ENCODE peak calls at places on chromosomes 13 and 19, in four cellular contexts. One of them, this sample, is unnamed.

GRCh38 chr19:4210166-4210731 is 19.1 kb upstream of the EBI3 start:
- DNase-seq in coronary artery: no peak
- DNase-seq in BJ: no peak
- DNase-seq in fibroblast of pulmonary artery: no peak
- DNase-seq in this sample: no peak

GRCh38 chr19:11832253-11832912 is 16.1 kb upstream of the ZNF439 start:
- DNase-seq in coronary artery: no peak
- DNase-seq in BJ: no peak
- DNase-seq in fibroblast of pulmonary artery: no peak
- DNase-seq in this sample: no peak

GRCh38 chr13:99687728-99688397 is 186.6 kb downstream of the TM9SF2 start:
- DNase-seq in coronary artery: no peak
- DNase-seq in BJ: no peak
- DNase-seq in fibroblast of pulmonary artery: no peak
- DNase-seq in this sample: no peak

GRCh38 chr19:16252459-16253205 is 54.9 kb downstream of the AP1M1 start:
- DNase-seq in coronary artery: no peak
- DNase-seq in BJ: no peak
- DNase-seq in fibroblast of pulmonary artery: no peak
- DNase-seq in this sample: no peak

GRCh38 chr19:44738603-44739585 is 9.6 kb upstream of the BCL3 start:
- DNase-seq in coronary artery: no peak
- DNase-seq in BJ: no peak
- DNase-seq in fibroblast of pulmonary artery: no peak
- DNase-seq in this sample: no peak

GRCh38 chr19:14563989-14564650 is 7.7 kb downstream of the NDUFB7 start:
- DNase-seq in coronary artery: no peak
- DNase-seq in BJ: no peak
- DNase-seq in fibroblast of pulmonary artery: no peak
- DNase-seq in this sample: no peak

GRCh38 chr19:31314849-31315620 is 34.2 kb downstream of the TSHZ3 start:
- DNase-seq in coronary artery: no peak
- DNase-seq in BJ: no peak
- DNase-seq in fibroblast of pulmonary artery: no peak
- DNase-seq in this sample: peak; percentile 29

GRCh38 chr13:77313923-77314322 is 13.0 kb downstream of the MYCBP2 start:
- DNase-seq in coronary artery: no peak
- DNase-seq in BJ: no peak
- DNase-seq in fibroblast of pulmonary artery: no peak
- DNase-seq in this sample: no peak

GRCh38 chr19:3565177-3565576 is 7.6 kb upstream of the HMG20B start:
- DNase-seq in coronary artery: no peak
- DNase-seq in BJ: no peak
- DNase-seq in fibroblast of pulmonary artery: no peak
- DNase-seq in this sample: no peak

GRCh38 chr19:50475101-50475568 is 1.2 kb upstream of the EMC10 start:
- DNase-seq in coronary artery: no peak
- DNase-seq in BJ: no peak
- DNase-seq in fibroblast of pulmonary artery: no peak
- DNase-seq in this sample: no peak

GRCh38 chr13:45623516-45624090 is 8.1 kb upstream of the ERICH6B start:
- DNase-seq in coronary artery: no peak
- DNase-seq in BJ: no peak
- DNase-seq in fibroblast of pulmonary artery: peak; percentile 39
- DNase-seq in this sample: peak; percentile 9

GRCh38 chr13:65725001-65725400 is 1505.1 kb downstream of the PCDH9 start:
- DNase-seq in coronary artery: no peak
- DNase-seq in BJ: no peak
- DNase-seq in fibroblast of pulmonary artery: peak; percentile 39
- DNase-seq in this sample: peak; percentile 12

GRCh38 chr19:13050274-13050673 is 52.4 kb downstream of the LYL1 start:
- DNase-seq in coronary artery: no peak
- DNase-seq in BJ: no peak
- DNase-seq in fibroblast of pulmonary artery: no peak
- DNase-seq in this sample: no peak

GRCh38 chr13:31901985-31902384 is 129.6 kb upstream of the FRY start:
- DNase-seq in coronary artery: no peak
- DNase-seq in BJ: no peak
- DNase-seq in fibroblast of pulmonary artery: no peak
- DNase-seq in this sample: no peak

GRCh38 chr13:102913924-102914628 is 68.2 kb downstream of the ERCC5 start:
- DNase-seq in coronary artery: no peak
- DNase-seq in BJ: no peak
- DNase-seq in fibroblast of pulmonary artery: peak; percentile 62
- DNase-seq in this sample: peak; percentile 76

GRCh38 chr19:38389957-38390924 is 1.7 kb downstream of the SPRED3 start:
- DNase-seq in coronary artery: no peak
- DNase-seq in BJ: no peak
- DNase-seq in fibroblast of pulmonary artery: no peak
- DNase-seq in this sample: no peak

GRCh38 chr13:114080739-114081561 is 51.5 kb downstream of the RASA3 start:
- DNase-seq in coronary artery: no peak
- DNase-seq in BJ: no peak
- DNase-seq in fibroblast of pulmonary artery: no peak
- DNase-seq in this sample: no peak

GRCh38 chr13:98768522-98768921 is 16.1 kb upstream of the SLC15A1 start:
- DNase-seq in coronary artery: no peak
- DNase-seq in BJ: no peak
- DNase-seq in fibroblast of pulmonary artery: no peak
- DNase-seq in this sample: no peak

GRCh38 chr13:65336916-65337315 is 1893.2 kb downstream of the PCDH9 start:
- DNase-seq in coronary artery: no peak
- DNase-seq in BJ: no peak
- DNase-seq in fibroblast of pulmonary artery: peak; percentile 52
- DNase-seq in this sample: peak; percentile 14

GRCh38 chr19:45578861-45579260 is 5.7 kb downstream of the OPA3 start:
- DNase-seq in coronary artery: no peak
- DNase-seq in BJ: no peak
- DNase-seq in fibroblast of pulmonary artery: no peak
- DNase-seq in this sample: peak; percentile 47

GRCh38 chr13:112951674-112952371 is 17.2 kb upstream of the MCF2L start:
- DNase-seq in coronary artery: no peak
- DNase-seq in BJ: no peak
- DNase-seq in fibroblast of pulmonary artery: no peak
- DNase-seq in this sample: no peak

GRCh38 chr13:110944121-110944967 is 29.5 kb upstream of the ANKRD10 start:
- DNase-seq in coronary artery: peak; percentile 54
- DNase-seq in BJ: no peak
- DNase-seq in fibroblast of pulmonary artery: peak; percentile 78
- DNase-seq in this sample: peak; percentile 73

GRCh38 chr19:30512748-30513389 is 140.7 kb downstream of the ZNF536 start:
- DNase-seq in coronary artery: no peak
- DNase-seq in BJ: no peak
- DNase-seq in fibroblast of pulmonary artery: no peak
- DNase-seq in this sample: peak; percentile 73

GRCh38 chr13:98267080-98267912 is 90.2 kb upstream of the RNF113B start:
- DNase-seq in coronary artery: no peak
- DNase-seq in BJ: no peak
- DNase-seq in fibroblast of pulmonary artery: no peak
- DNase-seq in this sample: no peak

GRCh38 chr13:61276401-61276800 is 139.2 kb downstream of the PCDH20 start:
- DNase-seq in coronary artery: no peak
- DNase-seq in BJ: no peak
- DNase-seq in fibroblast of pulmonary artery: no peak
- DNase-seq in this sample: no peak

GRCh38 chr19:4172861-4173473 is 9.4 kb downstream of the SIRT6 start:
- DNase-seq in coronary artery: no peak
- DNase-seq in BJ: no peak
- DNase-seq in fibroblast of pulmonary artery: peak; percentile 32
- DNase-seq in this sample: peak; percentile 74

GRCh38 chr19:38049105-38049649 is 142.2 kb downstream of the SIPA1L3 start:
- DNase-seq in coronary artery: no peak
- DNase-seq in BJ: peak; percentile 37
- DNase-seq in fibroblast of pulmonary artery: peak; percentile 39
- DNase-seq in this sample: peak; percentile 75

GRCh38 chr13:51342706-51343105 is 3.2 kb downstream of the SERPINE3 start:
- DNase-seq in coronary artery: no peak
- DNase-seq in BJ: no peak
- DNase-seq in fibroblast of pulmonary artery: peak; percentile 58
- DNase-seq in this sample: peak; percentile 80

GRCh38 chr19:16569609-16570320 is 2.5 kb downstream of the SLC35E1 start:
- DNase-seq in coronary artery: no peak
- DNase-seq in BJ: no peak
- DNase-seq in fibroblast of pulmonary artery: no peak
- DNase-seq in this sample: no peak

GRCh38 chr19:12778020-12778904 is 2.9 kb upstream of the HOOK2 start:
- DNase-seq in coronary artery: peak; percentile 87
- DNase-seq in BJ: no peak
- DNase-seq in fibroblast of pulmonary artery: peak; percentile 90
- DNase-seq in this sample: peak; percentile 83

GRCh38 chr19:6026390-6026897 is 48.5 kb upstream of the RANBP3 start:
- DNase-seq in coronary artery: no peak
- DNase-seq in BJ: no peak
- DNase-seq in fibroblast of pulmonary artery: no peak
- DNase-seq in this sample: no peak

GRCh38 chr13:106560791-106561190 is 7.1 kb downstream of the ARGLU1 start:
- DNase-seq in coronary artery: no peak
- DNase-seq in BJ: no peak
- DNase-seq in fibroblast of pulmonary artery: no peak
- DNase-seq in this sample: no peak
- H3K4me3 ChIP-seq in coronary artery: no peak overlapping the region
- H3K4me3 ChIP-seq in BJ: no peak overlapping the region
- H3K4me3 ChIP-seq in fibroblast of pulmonary artery: no peak overlapping the region
- H3K4me3 ChIP-seq in this sample: no peak overlapping the region

GRCh38 chr13:41056194-41056593 is 5.1 kb upstream of the WBP4 start:
- DNase-seq in coronary artery: no peak
- DNase-seq in BJ: no peak
- DNase-seq in fibroblast of pulmonary artery: no peak
- DNase-seq in this sample: no peak
- TF ChIP-seq CTCF in coronary artery: no peak
- TF ChIP-seq CTCF in BJ: no peak
- TF ChIP-seq CTCF in fibroblast of pulmonary artery: no peak
- TF ChIP-seq CTCF in this sample: no peak

DNA sequence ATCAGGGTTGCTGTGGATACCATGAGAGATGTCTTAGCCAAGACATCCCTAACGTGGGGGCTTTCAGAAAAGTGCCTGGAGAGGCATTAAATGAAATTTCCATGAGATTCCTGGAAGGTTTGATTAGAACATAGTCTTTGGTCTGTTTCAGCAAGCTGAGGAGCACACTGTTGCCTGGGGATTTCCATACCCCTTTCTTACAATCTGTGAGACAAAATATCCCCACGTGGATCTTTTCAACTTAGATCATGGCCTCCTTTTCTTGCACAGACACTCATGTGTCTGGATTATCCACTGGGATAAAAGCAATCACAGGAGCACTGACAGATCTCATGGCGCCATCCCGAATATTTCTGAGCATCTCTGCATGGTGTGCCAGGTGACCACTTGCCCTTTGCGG is 41.7 kb downstream of the GPR12 start:
- DNase-seq in coronary artery: peak; percentile 0
- DNase-seq in BJ: no peak
- DNase-seq in fibroblast of pulmonary artery: no peak
- DNase-seq in this sample: no peak
- H3K4me3 ChIP-seq in coronary artery: no peak overlapping the region
- H3K4me3 ChIP-seq in BJ: no peak overlapping the region
- H3K4me3 ChIP-seq in fibroblast of pulmonary artery: no peak overlapping the region
- H3K4me3 ChIP-seq in this sample: no peak overlapping the region

GRCh38 chr19:7883796-7884570 is 4.3 kb upstream of the LRRC8E start:
- DNase-seq in coronary artery: no peak
- DNase-seq in BJ: no peak
- DNase-seq in fibroblast of pulmonary artery: no peak
- DNase-seq in this sample: peak; percentile 36

GRCh38 chr19:7887408-7888144 is 734 bp upstream of the LRRC8E start:
- DNase-seq in coronary artery: no peak
- DNase-seq in BJ: no peak
- DNase-seq in fibroblast of pulmonary artery: no peak
- DNase-seq in this sample: no peak

GRCh38 chr19:7888826-7889217 is 512 bp downstream of the LRRC8E start:
- DNase-seq in coronary artery: no peak
- DNase-seq in BJ: no peak
- DNase-seq in fibroblast of pulmonary artery: no peak
- DNase-seq in this sample: no peak

GRCh38 chr19:7885818-7886217 is 2.5 kb upstream of the LRRC8E start:
- DNase-seq in coronary artery: no peak
- DNase-seq in BJ: no peak
- DNase-seq in fibroblast of pulmonary artery: no peak
- DNase-seq in this sample: no peak

DNA sequence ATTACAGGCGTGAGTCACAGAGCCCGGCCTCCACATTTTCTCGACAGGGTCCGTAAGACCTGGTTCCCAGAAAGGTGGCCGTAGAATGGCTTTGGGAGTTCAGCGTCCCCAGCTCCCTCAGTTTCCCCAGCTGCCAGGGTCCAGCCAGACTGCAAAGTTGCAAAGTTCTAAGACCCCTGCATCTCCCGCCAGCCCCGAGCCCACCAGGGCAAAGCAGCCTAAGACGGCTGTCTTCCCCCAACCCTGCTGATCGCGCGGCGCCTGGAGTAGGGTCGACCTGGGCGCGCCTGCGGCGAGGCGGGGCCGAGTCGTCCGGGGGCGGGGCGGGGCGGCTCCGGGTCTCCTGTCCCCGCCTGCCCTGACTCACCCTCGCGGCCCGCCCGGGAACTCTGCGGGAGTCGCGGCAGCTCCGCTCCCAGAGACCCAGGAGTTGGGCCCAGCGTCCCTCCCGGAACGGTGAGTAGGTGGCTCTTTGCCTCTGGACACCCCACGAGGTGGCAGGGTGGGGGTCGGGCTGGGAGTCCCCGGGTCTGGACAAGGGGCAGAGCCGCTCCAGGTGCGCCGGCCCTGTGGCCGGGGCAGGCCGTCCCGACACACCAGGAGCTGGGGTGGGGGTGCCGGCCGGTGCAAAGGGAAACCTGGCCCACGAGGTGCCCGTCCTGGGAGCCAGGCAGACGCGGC is at the start of gene LRRC8E:
- DNase-seq in coronary artery: no peak
- DNase-seq in BJ: no peak
- DNase-seq in fibroblast of pulmonary artery: peak; percentile 53
- DNase-seq in this sample: peak; percentile 86
- TF ChIP-seq CTCF in coronary artery: no peak
- TF ChIP-seq CTCF in BJ: no peak
- TF ChIP-seq CTCF in fibroblast of pulmonary artery: no peak
- TF ChIP-seq CTCF in this sample: no peak

GRCh38 chr13:43074824-43075510 is 51.6 kb downstream of the DNAJC15 start:
- DNase-seq in coronary artery: no peak
- DNase-seq in BJ: no peak
- DNase-seq in fibroblast of pulmonary artery: no peak
- DNase-seq in this sample: no peak
- H3K4me3 ChIP-seq in coronary artery: no peak overlapping the region
- H3K4me3 ChIP-seq in BJ: no peak overlapping the region
- H3K4me3 ChIP-seq in fibroblast of pulmonary artery: no peak overlapping the region
- H3K4me3 ChIP-seq in this sample: no peak overlapping the region

GRCh38 chr13:46855166-46855565 is 41.7 kb downstream of the HTR2A start:
- DNase-seq in coronary artery: no peak
- DNase-seq in BJ: no peak
- DNase-seq in fibroblast of pulmonary artery: no peak
- DNase-seq in this sample: no peak
- TF ChIP-seq CTCF in coronary artery: no peak
- TF ChIP-seq CTCF in BJ: no peak
- TF ChIP-seq CTCF in fibroblast of pulmonary artery: no peak
- TF ChIP-seq CTCF in this sample: no peak